ENCODE peak calls at places on chromosomes 11 and 22, in ten cellular contexts. One of them, this sample, is unnamed.

GRCh38 chr11:117870176-117870952 is 6.1 kb downstream of the FXYD6 start:
- DNase-seq in Peyer's patch: no peak
- DNase-seq in hepatic stellate cell: no peak
- DNase-seq in NCI-H2081: peak; percentile 97
- DNase-seq in iris pigment epithelial cell: no peak
- DNase-seq in dermis blood vessel endothelial cell: no peak
- DNase-seq in midbrain: peak; percentile 50
- DNase-seq in activated CD4-positive, alpha-beta T cell treated with anti-CD3 and anti-CD28 coated beads for 36 hours: no peak
- DNase-seq in fibroblast of pulmonary artery: no peak
- DNase-seq in ACHN: no peak
- DNase-seq in this sample: peak; percentile 14

GRCh38 chr11:87316491-87316890 is 278.8 kb downstream of the TMEM135 start:
- DNase-seq in Peyer's patch: no peak
- DNase-seq in hepatic stellate cell: no peak
- DNase-seq in NCI-H2081: no peak
- DNase-seq in iris pigment epithelial cell: no peak
- DNase-seq in dermis blood vessel endothelial cell: no peak
- DNase-seq in midbrain: no peak
- DNase-seq in activated CD4-positive, alpha-beta T cell treated with anti-CD3 and anti-CD28 coated beads for 36 hours: no peak
- DNase-seq in fibroblast of pulmonary artery: no peak
- DNase-seq in ACHN: no peak
- DNase-seq in this sample: no peak

GRCh38 chr11:44380009-44380313 is 70.0 kb upstream of the ALX4 start:
- DNase-seq in Peyer's patch: no peak
- DNase-seq in hepatic stellate cell: no peak
- DNase-seq in NCI-H2081: no peak
- DNase-seq in iris pigment epithelial cell: no peak
- DNase-seq in dermis blood vessel endothelial cell: no peak
- DNase-seq in midbrain: no peak
- DNase-seq in activated CD4-positive, alpha-beta T cell treated with anti-CD3 and anti-CD28 coated beads for 36 hours: no peak
- DNase-seq in fibroblast of pulmonary artery: no peak
- DNase-seq in ACHN: no peak
- DNase-seq in this sample: no peak

GRCh38 chr11:73393011-73393380 is 16.8 kb downstream of the RELT start:
- DNase-seq in Peyer's patch: no peak
- DNase-seq in hepatic stellate cell: peak; percentile 41
- DNase-seq in NCI-H2081: no peak
- DNase-seq in iris pigment epithelial cell: peak; percentile 16
- DNase-seq in dermis blood vessel endothelial cell: peak; percentile 69
- DNase-seq in midbrain: no peak
- DNase-seq in activated CD4-positive, alpha-beta T cell treated with anti-CD3 and anti-CD28 coated beads for 36 hours: no peak
- DNase-seq in fibroblast of pulmonary artery: no peak
- DNase-seq in ACHN: no peak
- DNase-seq in this sample: no peak

GRCh38 chr22:36858966-36859365 is 1.8 kb upstream of the NCF4 start:
- DNase-seq in Peyer's patch: no peak
- DNase-seq in hepatic stellate cell: no peak
- DNase-seq in NCI-H2081: no peak
- DNase-seq in iris pigment epithelial cell: no peak
- DNase-seq in dermis blood vessel endothelial cell: no peak
- DNase-seq in midbrain: no peak
- DNase-seq in activated CD4-positive, alpha-beta T cell treated with anti-CD3 and anti-CD28 coated beads for 36 hours: no peak
- DNase-seq in fibroblast of pulmonary artery: no peak
- DNase-seq in ACHN: no peak
- DNase-seq in this sample: no peak

GRCh38 chr11:73729594-73730206 is 31.2 kb downstream of the RAB6A start:
- DNase-seq in Peyer's patch: no peak
- DNase-seq in hepatic stellate cell: no peak
- DNase-seq in NCI-H2081: peak; percentile 16
- DNase-seq in iris pigment epithelial cell: no peak
- DNase-seq in dermis blood vessel endothelial cell: peak; percentile 28
- DNase-seq in midbrain: peak; percentile 31
- DNase-seq in activated CD4-positive, alpha-beta T cell treated with anti-CD3 and anti-CD28 coated beads for 36 hours: peak; percentile 36
- DNase-seq in fibroblast of pulmonary artery: no peak
- DNase-seq in ACHN: peak; percentile 32
- DNase-seq in this sample: no peak

GRCh38 chr22:32700186-32700882 is 101.2 kb upstream of the TIMP3 start:
- DNase-seq in Peyer's patch: no peak
- DNase-seq in hepatic stellate cell: no peak
- DNase-seq in NCI-H2081: no peak
- DNase-seq in iris pigment epithelial cell: no peak
- DNase-seq in dermis blood vessel endothelial cell: peak; percentile 1
- DNase-seq in midbrain: no peak
- DNase-seq in activated CD4-positive, alpha-beta T cell treated with anti-CD3 and anti-CD28 coated beads for 36 hours: no peak
- DNase-seq in fibroblast of pulmonary artery: peak; percentile 50
- DNase-seq in ACHN: no peak
- DNase-seq in this sample: no peak

GRCh38 chr11:104995001-104995408 is 26.6 kb upstream of the CASP4 start:
- DNase-seq in Peyer's patch: no peak
- DNase-seq in hepatic stellate cell: no peak
- DNase-seq in NCI-H2081: peak; percentile 80
- DNase-seq in iris pigment epithelial cell: no peak
- DNase-seq in dermis blood vessel endothelial cell: no peak
- DNase-seq in midbrain: no peak
- DNase-seq in activated CD4-positive, alpha-beta T cell treated with anti-CD3 and anti-CD28 coated beads for 36 hours: no peak
- DNase-seq in fibroblast of pulmonary artery: no peak
- DNase-seq in ACHN: no peak
- DNase-seq in this sample: no peak

GRCh38 chr22:25068701-25069100 is 116.2 kb downstream of the KIAA1671 start:
- DNase-seq in Peyer's patch: no peak
- DNase-seq in hepatic stellate cell: no peak
- DNase-seq in NCI-H2081: no peak
- DNase-seq in iris pigment epithelial cell: no peak
- DNase-seq in dermis blood vessel endothelial cell: no peak
- DNase-seq in midbrain: no peak
- DNase-seq in activated CD4-positive, alpha-beta T cell treated with anti-CD3 and anti-CD28 coated beads for 36 hours: peak; percentile 80
- DNase-seq in fibroblast of pulmonary artery: no peak
- DNase-seq in ACHN: no peak
- DNase-seq in this sample: no peak

GRCh38 chr11:15665368-15665871 is 550.7 kb downstream of the INSC start:
- DNase-seq in Peyer's patch: no peak
- DNase-seq in hepatic stellate cell: no peak
- DNase-seq in NCI-H2081: no peak
- DNase-seq in iris pigment epithelial cell: peak; percentile 8
- DNase-seq in dermis blood vessel endothelial cell: no peak
- DNase-seq in midbrain: no peak
- DNase-seq in activated CD4-positive, alpha-beta T cell treated with anti-CD3 and anti-CD28 coated beads for 36 hours: no peak
- DNase-seq in fibroblast of pulmonary artery: peak; percentile 89
- DNase-seq in ACHN: no peak
- DNase-seq in this sample: peak; percentile 22

GRCh38 chr22:25120093-25120561 is 79.5 kb upstream of the CRYBB3 start:
- DNase-seq in Peyer's patch: no peak
- DNase-seq in hepatic stellate cell: no peak
- DNase-seq in NCI-H2081: no peak
- DNase-seq in iris pigment epithelial cell: no peak
- DNase-seq in dermis blood vessel endothelial cell: peak; percentile 68
- DNase-seq in midbrain: no peak
- DNase-seq in activated CD4-positive, alpha-beta T cell treated with anti-CD3 and anti-CD28 coated beads for 36 hours: no peak
- DNase-seq in fibroblast of pulmonary artery: peak; percentile 19
- DNase-seq in ACHN: no peak
- DNase-seq in this sample: no peak

GRCh38 chr11:117936973-117937372 is 7.8 kb upstream of the TMPRSS13 start:
- DNase-seq in Peyer's patch: no peak
- DNase-seq in hepatic stellate cell: no peak
- DNase-seq in NCI-H2081: peak; percentile 68
- DNase-seq in iris pigment epithelial cell: no peak
- DNase-seq in dermis blood vessel endothelial cell: no peak
- DNase-seq in midbrain: no peak
- DNase-seq in activated CD4-positive, alpha-beta T cell treated with anti-CD3 and anti-CD28 coated beads for 36 hours: no peak
- DNase-seq in fibroblast of pulmonary artery: no peak
- DNase-seq in ACHN: no peak
- DNase-seq in this sample: no peak

GRCh38 chr22:41469218-41469851 is 418 bp downstream of the ACO2 start:
- DNase-seq in Peyer's patch: no peak
- DNase-seq in hepatic stellate cell: no peak
- DNase-seq in NCI-H2081: no peak
- DNase-seq in iris pigment epithelial cell: no peak
- DNase-seq in dermis blood vessel endothelial cell: peak; percentile 38
- DNase-seq in midbrain: peak; percentile 43
- DNase-seq in activated CD4-positive, alpha-beta T cell treated with anti-CD3 and anti-CD28 coated beads for 36 hours: peak; percentile 56
- DNase-seq in fibroblast of pulmonary artery: no peak
- DNase-seq in ACHN: peak; percentile 12
- DNase-seq in this sample: no peak

GRCh38 chr11:126793596-126793995 is 207.0 kb downstream of the KIRREL3 start:
- DNase-seq in Peyer's patch: no peak
- DNase-seq in hepatic stellate cell: peak; percentile 40
- DNase-seq in NCI-H2081: no peak
- DNase-seq in iris pigment epithelial cell: no peak
- DNase-seq in dermis blood vessel endothelial cell: no peak
- DNase-seq in midbrain: no peak
- DNase-seq in activated CD4-positive, alpha-beta T cell treated with anti-CD3 and anti-CD28 coated beads for 36 hours: no peak
- DNase-seq in fibroblast of pulmonary artery: peak; percentile 43
- DNase-seq in ACHN: peak; percentile 55
- DNase-seq in this sample: no peak

This sample was measured in lung.